ENCODE peak calls at places on chromosome X, in nine cellular contexts. One of them, this sample, is unnamed.

GRCh38 chrX:134711135-134711941 is 53.1 kb upstream of the PLAC1 start:
- DNase-seq in neural crest cell: no peak
- DNase-seq in left lung: no peak
- DNase-seq in CD8-positive, alpha-beta T cell: no peak
- DNase-seq in type B pancreatic cell: no peak
- DNase-seq in GM20000: no peak
- DNase-seq in osteocyte: no peak
- DNase-seq in suprapubic skin: no peak
- DNase-seq in IMR-90: no peak
- DNase-seq in this sample: no peak

GRCh38 chrX:111779582-111779981 is 96.4 kb upstream of the TRPC5OS start:
- DNase-seq in neural crest cell: no peak
- DNase-seq in left lung: no peak
- DNase-seq in CD8-positive, alpha-beta T cell: no peak
- DNase-seq in type B pancreatic cell: no peak
- DNase-seq in GM20000: no peak
- DNase-seq in osteocyte: no peak
- DNase-seq in suprapubic skin: no peak
- DNase-seq in IMR-90: no peak
- DNase-seq in this sample: no peak

GRCh38 chrX:13248867-13249521 is 70.9 kb downstream of the ATXN3L start:
- DNase-seq in neural crest cell: no peak
- DNase-seq in left lung: no peak
- DNase-seq in CD8-positive, alpha-beta T cell: no peak
- DNase-seq in type B pancreatic cell: no peak
- DNase-seq in GM20000: no peak
- DNase-seq in osteocyte: no peak
- DNase-seq in suprapubic skin: no peak
- DNase-seq in IMR-90: no peak
- DNase-seq in this sample: no peak

GRCh38 chrX:48520455-48520854 is 1.2 kb upstream of the EBP start:
- DNase-seq in neural crest cell: no peak
- DNase-seq in left lung: no peak
- DNase-seq in CD8-positive, alpha-beta T cell: no peak
- DNase-seq in type B pancreatic cell: no peak
- DNase-seq in GM20000: no peak
- DNase-seq in osteocyte: no peak
- DNase-seq in suprapubic skin: no peak
- DNase-seq in IMR-90: no peak
- DNase-seq in this sample: no peak

GRCh38 chrX:41666251-41666650 is 22.5 kb upstream of the GPR34 start:
- DNase-seq in neural crest cell: no peak
- DNase-seq in left lung: no peak
- DNase-seq in CD8-positive, alpha-beta T cell: no peak
- DNase-seq in type B pancreatic cell: no peak
- DNase-seq in GM20000: no peak
- DNase-seq in osteocyte: no peak
- DNase-seq in suprapubic skin: no peak
- DNase-seq in IMR-90: peak; percentile 36
- DNase-seq in this sample: no peak

GRCh38 chrX:137574102-137574783 is 8.3 kb downstream of the ZIC3 start:
- DNase-seq in neural crest cell: no peak
- DNase-seq in left lung: no peak
- DNase-seq in CD8-positive, alpha-beta T cell: no peak
- DNase-seq in type B pancreatic cell: no peak
- DNase-seq in GM20000: no peak
- DNase-seq in osteocyte: no peak
- DNase-seq in suprapubic skin: no peak
- DNase-seq in IMR-90: no peak
- DNase-seq in this sample: no peak

GRCh38 chrX:141642979-141643378 is 53.5 kb downstream of the SPANXA2 start:
- DNase-seq in neural crest cell: no peak
- DNase-seq in left lung: no peak
- DNase-seq in CD8-positive, alpha-beta T cell: no peak
- DNase-seq in type B pancreatic cell: no peak
- DNase-seq in GM20000: no peak
- DNase-seq in osteocyte: no peak
- DNase-seq in suprapubic skin: no peak
- DNase-seq in IMR-90: peak; percentile 15
- DNase-seq in this sample: no peak

GRCh38 chrX:103585421-103586313 is at the start of gene TCEAL4:
- DNase-seq in neural crest cell: no peak
- DNase-seq in left lung: peak; percentile 87
- DNase-seq in CD8-positive, alpha-beta T cell: peak; percentile 31
- DNase-seq in type B pancreatic cell: no peak
- DNase-seq in GM20000: peak; percentile 31
- DNase-seq in osteocyte: no peak
- DNase-seq in suprapubic skin: peak; percentile 80
- DNase-seq in IMR-90: no peak
- DNase-seq in this sample: peak; percentile 49

GRCh38 chrX:5957506-5957905 is 271.2 kb downstream of the NLGN4X start:
- DNase-seq in neural crest cell: no peak
- DNase-seq in left lung: no peak
- DNase-seq in CD8-positive, alpha-beta T cell: no peak
- DNase-seq in type B pancreatic cell: no peak
- DNase-seq in GM20000: no peak
- DNase-seq in osteocyte: no peak
- DNase-seq in suprapubic skin: no peak
- DNase-seq in IMR-90: no peak
- DNase-seq in this sample: no peak

GRCh38 chrX:40253770-40254169 is 156.0 kb upstream of the BCOR start:
- DNase-seq in neural crest cell: no peak
- DNase-seq in left lung: no peak
- DNase-seq in CD8-positive, alpha-beta T cell: no peak
- DNase-seq in type B pancreatic cell: no peak
- DNase-seq in GM20000: no peak
- DNase-seq in osteocyte: no peak
- DNase-seq in suprapubic skin: no peak
- DNase-seq in IMR-90: no peak
- DNase-seq in this sample: no peak

GRCh38 chrX:118644378-118644777 is 83.0 kb upstream of the IL13RA1 start:
- DNase-seq in neural crest cell: no peak
- DNase-seq in left lung: no peak
- DNase-seq in CD8-positive, alpha-beta T cell: no peak
- DNase-seq in type B pancreatic cell: no peak
- DNase-seq in GM20000: peak; percentile 1
- DNase-seq in osteocyte: no peak
- DNase-seq in suprapubic skin: no peak
- DNase-seq in IMR-90: peak; percentile 68
- DNase-seq in this sample: peak; percentile 2

GRCh38 chrX:55450259-55450658 is 1.7 kb upstream of the MAGEH1 start:
- DNase-seq in neural crest cell: no peak
- DNase-seq in left lung: no peak
- DNase-seq in CD8-positive, alpha-beta T cell: no peak
- DNase-seq in type B pancreatic cell: no peak
- DNase-seq in GM20000: no peak
- DNase-seq in osteocyte: no peak
- DNase-seq in suprapubic skin: no peak
- DNase-seq in IMR-90: peak; percentile 12
- DNase-seq in this sample: peak; percentile 0

GRCh38 chrX:154596290-154596929 is 11.5 kb downstream of the CTAG1A start:
- DNase-seq in neural crest cell: no peak
- DNase-seq in left lung: no peak
- DNase-seq in CD8-positive, alpha-beta T cell: no peak
- DNase-seq in type B pancreatic cell: peak; percentile 43
- DNase-seq in GM20000: no peak
- DNase-seq in osteocyte: peak; percentile 84
- DNase-seq in suprapubic skin: no peak
- DNase-seq in IMR-90: peak; percentile 16
- DNase-seq in this sample: no peak
- TF ChIP-seq CTCF in neural crest cell: no peak
- TF ChIP-seq CTCF in left lung: no peak
- TF ChIP-seq CTCF in CD8-positive, alpha-beta T cell: no peak
- TF ChIP-seq CTCF in type B pancreatic cell: no peak
- TF ChIP-seq CTCF in GM20000: no peak
- TF ChIP-seq CTCF in osteocyte: peak; percentile 36
- TF ChIP-seq CTCF in suprapubic skin: no peak
- TF ChIP-seq CTCF in IMR-90: no peak
- TF ChIP-seq CTCF in this sample: no peak

GRCh38 chrX:46407753-46408130 is 137.5 kb downstream of the ZNF674 start:
- DNase-seq in neural crest cell: no peak
- DNase-seq in left lung: no peak
- DNase-seq in CD8-positive, alpha-beta T cell: no peak
- DNase-seq in type B pancreatic cell: no peak
- DNase-seq in GM20000: no peak
- DNase-seq in osteocyte: no peak
- DNase-seq in suprapubic skin: no peak
- DNase-seq in IMR-90: peak; percentile 31
- DNase-seq in this sample: no peak

GRCh38 chrX:46404774-46405173 is 140.4 kb downstream of the ZNF674 start:
- DNase-seq in neural crest cell: no peak
- DNase-seq in left lung: no peak
- DNase-seq in CD8-positive, alpha-beta T cell: no peak
- DNase-seq in type B pancreatic cell: no peak
- DNase-seq in GM20000: no peak
- DNase-seq in osteocyte: peak; percentile 54
- DNase-seq in suprapubic skin: no peak
- DNase-seq in IMR-90: no peak
- DNase-seq in this sample: no peak

GRCh38 chrX:46408553-46409407 is 136.4 kb downstream of the ZNF674 start:
- DNase-seq in neural crest cell: peak; percentile 75
- DNase-seq in left lung: no peak
- DNase-seq in CD8-positive, alpha-beta T cell: peak; percentile 66
- DNase-seq in type B pancreatic cell: no peak
- DNase-seq in GM20000: peak; percentile 50
- DNase-seq in osteocyte: no peak
- DNase-seq in suprapubic skin: peak; percentile 79
- DNase-seq in IMR-90: peak; percentile 76
- DNase-seq in this sample: peak; percentile 65

GRCh38 chrX:46407036-46407752 is 138.0 kb downstream of the ZNF674 start:
- DNase-seq in neural crest cell: no peak
- DNase-seq in left lung: no peak
- DNase-seq in CD8-positive, alpha-beta T cell: no peak
- DNase-seq in type B pancreatic cell: no peak
- DNase-seq in GM20000: no peak
- DNase-seq in osteocyte: no peak
- DNase-seq in suprapubic skin: no peak
- DNase-seq in IMR-90: no peak
- DNase-seq in this sample: no peak
- TF ChIP-seq CTCF in neural crest cell: no peak
- TF ChIP-seq CTCF in left lung: no peak
- TF ChIP-seq CTCF in CD8-positive, alpha-beta T cell: no peak
- TF ChIP-seq CTCF in type B pancreatic cell: no peak
- TF ChIP-seq CTCF in GM20000: no peak
- TF ChIP-seq CTCF in osteocyte: no peak
- TF ChIP-seq CTCF in suprapubic skin: no peak
- TF ChIP-seq CTCF in IMR-90: no peak
- TF ChIP-seq CTCF in this sample: no peak

GRCh38 chrX:43349363-43349762 is 306.7 kb upstream of the MAOA start:
- DNase-seq in neural crest cell: peak; percentile 18
- DNase-seq in left lung: no peak
- DNase-seq in CD8-positive, alpha-beta T cell: peak; percentile 13
- DNase-seq in type B pancreatic cell: no peak
- DNase-seq in GM20000: peak; percentile 6
- DNase-seq in osteocyte: no peak
- DNase-seq in suprapubic skin: no peak
- DNase-seq in IMR-90: peak; percentile 19
- DNase-seq in this sample: peak; percentile 65
- TF ChIP-seq CTCF in neural crest cell: peak; percentile 67
- TF ChIP-seq CTCF in left lung: peak; percentile 56
- TF ChIP-seq CTCF in CD8-positive, alpha-beta T cell: peak; percentile 21
- TF ChIP-seq CTCF in type B pancreatic cell: peak; percentile 72
- TF ChIP-seq CTCF in GM20000: peak; percentile 29
- TF ChIP-seq CTCF in osteocyte: peak; percentile 52
- TF ChIP-seq CTCF in suprapubic skin: peak; percentile 28
- TF ChIP-seq CTCF in IMR-90: peak; percentile 41
- TF ChIP-seq CTCF in this sample: peak; percentile 60

GRCh38 chrX:53547668-53548067 is 113.5 kb upstream of the HSD17B10 start:
- DNase-seq in neural crest cell: no peak
- DNase-seq in left lung: no peak
- DNase-seq in CD8-positive, alpha-beta T cell: no peak
- DNase-seq in type B pancreatic cell: no peak
- DNase-seq in GM20000: no peak
- DNase-seq in osteocyte: no peak
- DNase-seq in suprapubic skin: no peak
- DNase-seq in IMR-90: no peak
- DNase-seq in this sample: no peak

GRCh38 chrX:53550756-53551463 is 116.7 kb upstream of the HSD17B10 start:
- DNase-seq in neural crest cell: no peak
- DNase-seq in left lung: no peak
- DNase-seq in CD8-positive, alpha-beta T cell: no peak
- DNase-seq in type B pancreatic cell: no peak
- DNase-seq in GM20000: no peak
- DNase-seq in osteocyte: no peak
- DNase-seq in suprapubic skin: no peak
- DNase-seq in IMR-90: no peak
- DNase-seq in this sample: no peak

GRCh38 chrX:53544936-53545335 is 110.8 kb upstream of the HSD17B10 start:
- DNase-seq in neural crest cell: no peak
- DNase-seq in left lung: no peak
- DNase-seq in CD8-positive, alpha-beta T cell: no peak
- DNase-seq in type B pancreatic cell: no peak
- DNase-seq in GM20000: no peak
- DNase-seq in osteocyte: no peak
- DNase-seq in suprapubic skin: no peak
- DNase-seq in IMR-90: no peak
- DNase-seq in this sample: no peak
- TF ChIP-seq CTCF in neural crest cell: no peak
- TF ChIP-seq CTCF in left lung: no peak
- TF ChIP-seq CTCF in CD8-positive, alpha-beta T cell: no peak
- TF ChIP-seq CTCF in type B pancreatic cell: no peak
- TF ChIP-seq CTCF in GM20000: no peak
- TF ChIP-seq CTCF in osteocyte: no peak
- TF ChIP-seq CTCF in suprapubic skin: no peak
- TF ChIP-seq CTCF in IMR-90: no peak
- TF ChIP-seq CTCF in this sample: no peak

DNA sequence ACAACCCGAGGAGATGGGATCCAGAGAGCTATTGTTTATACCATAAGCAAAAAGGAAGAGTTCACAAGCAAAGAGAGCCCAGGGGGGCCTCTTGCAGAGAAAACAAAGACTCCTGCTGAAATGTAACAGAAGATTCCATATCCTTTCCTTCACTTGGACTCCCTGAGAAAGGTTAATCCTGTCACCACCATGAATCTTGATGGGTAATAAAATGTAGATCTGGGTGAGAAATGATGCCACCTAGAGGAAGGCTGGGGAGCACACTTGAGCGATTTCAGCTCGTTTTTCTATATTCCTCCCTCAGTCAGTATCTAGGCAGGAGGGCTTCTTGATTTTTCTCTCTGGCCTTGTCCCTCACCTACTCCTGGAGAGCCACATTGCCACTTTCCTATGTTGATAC is 10.2 kb upstream of the KCNE5 start:
- DNase-seq in neural crest cell: no peak
- DNase-seq in left lung: no peak
- DNase-seq in CD8-positive, alpha-beta T cell: no peak
- DNase-seq in type B pancreatic cell: no peak
- DNase-seq in GM20000: peak; percentile 15
- DNase-seq in osteocyte: no peak
- DNase-seq in suprapubic skin: no peak
- DNase-seq in IMR-90: peak; percentile 5
- DNase-seq in this sample: peak; percentile 7
- TF ChIP-seq CTCF in neural crest cell: peak; percentile 75
- TF ChIP-seq CTCF in left lung: no peak
- TF ChIP-seq CTCF in CD8-positive, alpha-beta T cell: no peak
- TF ChIP-seq CTCF in type B pancreatic cell: peak; percentile 75
- TF ChIP-seq CTCF in GM20000: peak; percentile 20
- TF ChIP-seq CTCF in osteocyte: peak; percentile 61
- TF ChIP-seq CTCF in suprapubic skin: peak; percentile 15
- TF ChIP-seq CTCF in IMR-90: peak; percentile 41
- TF ChIP-seq CTCF in this sample: peak; percentile 16